ENCODE peak calls at places on chromosomes 13 and 19, in seven cellular contexts. One of them, this sample, is unnamed.

GRCh38 chr19:33473644-33474305 is 47.8 kb downstream of the PEPD start:
- DNase-seq in erythroblast: no peak
- DNase-seq in iris pigment epithelial cell: peak
- DNase-seq in GM20000: no peak
- DNase-seq in stimulated activated CD8-positive, alpha-beta memory T cell treated with anti-CD3 and anti-CD28 coated beads, Interleukin-15, amount 100 ng/mL, for 24 hours: no peak
- DNase-seq in HEK293T: no peak
- DNase-seq in sigmoid colon: no peak
- DNase-seq in this sample: no peak

GRCh38 chr13:35496761-35497386 is 20.4 kb upstream of the MAB21L1 start:
- DNase-seq in HEK293T: no peak
- DNase-seq in stimulated activated CD8-positive, alpha-beta memory T cell treated with anti-CD3 and anti-CD28 coated beads, Interleukin-15, amount 100 ng/mL, for 24 hours: no peak
- DNase-seq in erythroblast: no peak
- DNase-seq in GM20000: no peak
- DNase-seq in iris pigment epithelial cell: peak
- DNase-seq in sigmoid colon: no peak
- DNase-seq in this sample: no peak

GRCh38 chr19:41940443-41941409 is 12.5 kb upstream of the ERFL start:
- DNase-seq in erythroblast: no peak
- DNase-seq in stimulated activated CD8-positive, alpha-beta memory T cell treated with anti-CD3 and anti-CD28 coated beads, Interleukin-15, amount 100 ng/mL, for 24 hours: no peak
- DNase-seq in GM20000: peak
- DNase-seq in sigmoid colon: no peak
- DNase-seq in iris pigment epithelial cell: no peak
- DNase-seq in HEK293T: no peak
- DNase-seq in this sample: no peak

GRCh38 chr19:12052057-12052570 is 647 bp downstream of the ZNF878 start:
- DNase-seq in stimulated activated CD8-positive, alpha-beta memory T cell treated with anti-CD3 and anti-CD28 coated beads, Interleukin-15, amount 100 ng/mL, for 24 hours: no peak
- DNase-seq in sigmoid colon: no peak
- DNase-seq in GM20000: no peak
- DNase-seq in HEK293T: no peak
- DNase-seq in erythroblast: no peak
- DNase-seq in iris pigment epithelial cell: peak
- DNase-seq in this sample: no peak

GRCh38 chr13:102310691-102311432 is 91.0 kb downstream of the FGF14 start:
- DNase-seq in stimulated activated CD8-positive, alpha-beta memory T cell treated with anti-CD3 and anti-CD28 coated beads, Interleukin-15, amount 100 ng/mL, for 24 hours: no peak
- DNase-seq in GM20000: no peak
- DNase-seq in sigmoid colon: peak
- DNase-seq in HEK293T: no peak
- DNase-seq in erythroblast: no peak
- DNase-seq in iris pigment epithelial cell: no peak
- DNase-seq in this sample: peak

GRCh38 chr19:18785179-18786124 is 5.7 kb downstream of the COMP start:
- DNase-seq in HEK293T: peak
- DNase-seq in sigmoid colon: peak
- DNase-seq in iris pigment epithelial cell: peak
- DNase-seq in erythroblast: peak
- DNase-seq in stimulated activated CD8-positive, alpha-beta memory T cell treated with anti-CD3 and anti-CD28 coated beads, Interleukin-15, amount 100 ng/mL, for 24 hours: peak
- DNase-seq in GM20000: peak
- DNase-seq in this sample: peak

GRCh38 chr13:44396295-44396962 is 22.8 kb downstream of the SERP2 start:
- DNase-seq in stimulated activated CD8-positive, alpha-beta memory T cell treated with anti-CD3 and anti-CD28 coated beads, Interleukin-15, amount 100 ng/mL, for 24 hours: no peak
- DNase-seq in iris pigment epithelial cell: no peak
- DNase-seq in erythroblast: no peak
- DNase-seq in HEK293T: no peak
- DNase-seq in sigmoid colon: no peak
- DNase-seq in GM20000: no peak
- DNase-seq in this sample: no peak

GRCh38 chr13:41847216-41847615 is 113.7 kb downstream of the VWA8 start:
- DNase-seq in erythroblast: no peak
- DNase-seq in stimulated activated CD8-positive, alpha-beta memory T cell treated with anti-CD3 and anti-CD28 coated beads, Interleukin-15, amount 100 ng/mL, for 24 hours: no peak
- DNase-seq in HEK293T: no peak
- DNase-seq in sigmoid colon: no peak
- DNase-seq in GM20000: no peak
- DNase-seq in iris pigment epithelial cell: peak
- DNase-seq in this sample: no peak

GRCh38 chr13:25575562-25575961 is 203.8 kb downstream of the ATP8A2 start:
- DNase-seq in iris pigment epithelial cell: no peak
- DNase-seq in HEK293T: no peak
- DNase-seq in stimulated activated CD8-positive, alpha-beta memory T cell treated with anti-CD3 and anti-CD28 coated beads, Interleukin-15, amount 100 ng/mL, for 24 hours: no peak
- DNase-seq in GM20000: no peak
- DNase-seq in sigmoid colon: no peak
- DNase-seq in erythroblast: no peak
- DNase-seq in this sample: no peak

GRCh38 chr19:7440188-7440975 is 48.5 kb downstream of the PEX11G start:
- DNase-seq in iris pigment epithelial cell: no peak
- DNase-seq in GM20000: no peak
- DNase-seq in erythroblast: no peak
- DNase-seq in stimulated activated CD8-positive, alpha-beta memory T cell treated with anti-CD3 and anti-CD28 coated beads, Interleukin-15, amount 100 ng/mL, for 24 hours: no peak
- DNase-seq in sigmoid colon: no peak
- DNase-seq in HEK293T: no peak
- DNase-seq in this sample: no peak

GRCh38 chr13:27997904-27998522 is 9.5 kb upstream of the URAD start:
- DNase-seq in GM20000: peak
- DNase-seq in HEK293T: peak
- DNase-seq in stimulated activated CD8-positive, alpha-beta memory T cell treated with anti-CD3 and anti-CD28 coated beads, Interleukin-15, amount 100 ng/mL, for 24 hours: no peak
- DNase-seq in sigmoid colon: no peak
- DNase-seq in erythroblast: peak
- DNase-seq in iris pigment epithelial cell: peak
- DNase-seq in this sample: no peak

GRCh38 chr13:102642475-102642874 is 45.7 kb downstream of the TPP2 start:
- DNase-seq in sigmoid colon: peak
- DNase-seq in HEK293T: no peak
- DNase-seq in erythroblast: no peak
- DNase-seq in iris pigment epithelial cell: peak
- DNase-seq in GM20000: no peak
- DNase-seq in stimulated activated CD8-positive, alpha-beta memory T cell treated with anti-CD3 and anti-CD28 coated beads, Interleukin-15, amount 100 ng/mL, for 24 hours: no peak
- DNase-seq in this sample: peak

GRCh38 chr19:13095393-13095784 is 7.3 kb downstream of the LYL1 start:
- DNase-seq in GM20000: peak
- DNase-seq in erythroblast: peak
- DNase-seq in HEK293T: no peak
- DNase-seq in stimulated activated CD8-positive, alpha-beta memory T cell treated with anti-CD3 and anti-CD28 coated beads, Interleukin-15, amount 100 ng/mL, for 24 hours: no peak
- DNase-seq in iris pigment epithelial cell: no peak
- DNase-seq in sigmoid colon: no peak
- DNase-seq in this sample: no peak

GRCh38 chr13:22736084-22736767 is 444.6 kb upstream of the SGCG start:
- DNase-seq in sigmoid colon: no peak
- DNase-seq in HEK293T: no peak
- DNase-seq in iris pigment epithelial cell: no peak
- DNase-seq in erythroblast: no peak
- DNase-seq in stimulated activated CD8-positive, alpha-beta memory T cell treated with anti-CD3 and anti-CD28 coated beads, Interleukin-15, amount 100 ng/mL, for 24 hours: no peak
- DNase-seq in GM20000: no peak
- DNase-seq in this sample: no peak

GRCh38 chr19:54506079-54506478 is 3.4 kb downstream of the LAIR2 start:
- DNase-seq in stimulated activated CD8-positive, alpha-beta memory T cell treated with anti-CD3 and anti-CD28 coated beads, Interleukin-15, amount 100 ng/mL, for 24 hours: no peak
- DNase-seq in iris pigment epithelial cell: no peak
- DNase-seq in GM20000: no peak
- DNase-seq in sigmoid colon: no peak
- DNase-seq in erythroblast: no peak
- DNase-seq in HEK293T: no peak
- DNase-seq in this sample: no peak

GRCh38 chr13:36275190-36276002 is 22.2 kb downstream of the CCDC169 start:
- DNase-seq in erythroblast: peak
- DNase-seq in GM20000: no peak
- DNase-seq in sigmoid colon: no peak
- DNase-seq in stimulated activated CD8-positive, alpha-beta memory T cell treated with anti-CD3 and anti-CD28 coated beads, Interleukin-15, amount 100 ng/mL, for 24 hours: no peak
- DNase-seq in iris pigment epithelial cell: peak
- DNase-seq in HEK293T: peak
- DNase-seq in this sample: no peak

GRCh38 chr19:6216996-6217751 is 62.6 kb downstream of the MLLT1 start:
- DNase-seq in sigmoid colon: peak
- DNase-seq in GM20000: no peak
- DNase-seq in erythroblast: no peak
- DNase-seq in stimulated activated CD8-positive, alpha-beta memory T cell treated with anti-CD3 and anti-CD28 coated beads, Interleukin-15, amount 100 ng/mL, for 24 hours: no peak
- DNase-seq in HEK293T: peak
- DNase-seq in iris pigment epithelial cell: peak
- DNase-seq in this sample: peak

GRCh38 chr13:49649244-49649962 is 21.1 kb downstream of the ARL11 start:
- DNase-seq in HEK293T: no peak
- DNase-seq in erythroblast: no peak
- DNase-seq in stimulated activated CD8-positive, alpha-beta memory T cell treated with anti-CD3 and anti-CD28 coated beads, Interleukin-15, amount 100 ng/mL, for 24 hours: no peak
- DNase-seq in GM20000: no peak
- DNase-seq in iris pigment epithelial cell: peak
- DNase-seq in sigmoid colon: no peak
- DNase-seq in this sample: no peak

GRCh38 chr13:48492123-48493075 is 40.5 kb downstream of the RCBTB2 start:
- DNase-seq in erythroblast: peak
- DNase-seq in stimulated activated CD8-positive, alpha-beta memory T cell treated with anti-CD3 and anti-CD28 coated beads, Interleukin-15, amount 100 ng/mL, for 24 hours: no peak
- DNase-seq in GM20000: peak
- DNase-seq in iris pigment epithelial cell: no peak
- DNase-seq in sigmoid colon: peak
- DNase-seq in HEK293T: no peak
- DNase-seq in this sample: peak

GRCh38 chr19:44142014-44142523 is 715 bp downstream of the ZNF234 start:
- DNase-seq in sigmoid colon: no peak
- DNase-seq in GM20000: no peak
- DNase-seq in HEK293T: peak
- DNase-seq in stimulated activated CD8-positive, alpha-beta memory T cell treated with anti-CD3 and anti-CD28 coated beads, Interleukin-15, amount 100 ng/mL, for 24 hours: no peak
- DNase-seq in erythroblast: peak
- DNase-seq in iris pigment epithelial cell: peak
- DNase-seq in this sample: no peak

GRCh38 chr19:29172302-29172701 is 40.6 kb downstream of the UQCRFS1 start:
- DNase-seq in GM20000: no peak
- DNase-seq in stimulated activated CD8-positive, alpha-beta memory T cell treated with anti-CD3 and anti-CD28 coated beads, Interleukin-15, amount 100 ng/mL, for 24 hours: no peak
- DNase-seq in HEK293T: no peak
- DNase-seq in erythroblast: no peak
- DNase-seq in sigmoid colon: no peak
- DNase-seq in iris pigment epithelial cell: no peak
- DNase-seq in this sample: no peak

GRCh38 chr19:14167013-14167593 is 30.7 kb upstream of the ASF1B start:
- DNase-seq in sigmoid colon: no peak
- DNase-seq in iris pigment epithelial cell: no peak
- DNase-seq in stimulated activated CD8-positive, alpha-beta memory T cell treated with anti-CD3 and anti-CD28 coated beads, Interleukin-15, amount 100 ng/mL, for 24 hours: no peak
- DNase-seq in erythroblast: no peak
- DNase-seq in GM20000: no peak
- DNase-seq in HEK293T: no peak
- DNase-seq in this sample: no peak

GRCh38 chr13:55432814-55433213 is 1707.9 kb upstream of the PRR20A start:
- DNase-seq in stimulated activated CD8-positive, alpha-beta memory T cell treated with anti-CD3 and anti-CD28 coated beads, Interleukin-15, amount 100 ng/mL, for 24 hours: no peak
- DNase-seq in sigmoid colon: no peak
- DNase-seq in iris pigment epithelial cell: no peak
- DNase-seq in erythroblast: no peak
- DNase-seq in GM20000: no peak
- DNase-seq in HEK293T: no peak
- DNase-seq in this sample: no peak